ENCODE peak calls at places on chromosomes 6 and 20, in four cellular contexts. G is A549, F is choroid plexus epithelial cell, V is RWPE1. I is an unnamed sample.

GRCh38 chr6:132400641-132401119 is 595 bp downstream of the MOXD1 start:
- DNase-seq in G (no peak), F (no peak), V (no peak), I (peak)

GRCh38 chr6:151869787-151870186 is 62.3 kb downstream of the ESR1 start:
- DNase-seq in G (no peak), F (peak), V (no peak), I (no peak)

GRCh38 chr6:134506162-134506561 is 188.2 kb upstream of the SGK1 start:
- DNase-seq in G (no peak), F (no peak), V (no peak), I (no peak)

GRCh38 chr6:133408543-133408942 is 167.4 kb downstream of the EYA4 start:
- DNase-seq in G (no peak), F (no peak), V (no peak), I (no peak)

GRCh38 chr6:146905313-146905712 is 298.9 kb upstream of the STXBP5 start:
- DNase-seq in G (no peak), F (peak), V (peak), I (no peak)

GRCh38 chr6:3351105-3351676 is 92.4 kb downstream of the PSMG4 start:
- DNase-seq in G (no peak), F (no peak), V (no peak), I (no peak)

GRCh38 chr6:149440735-149441662 is 40.9 kb downstream of the SUMO4 start:
- DNase-seq in G (no peak), F (no peak), V (no peak), I (no peak)

GRCh38 chr6:168794515-168794914 is 353.5 kb downstream of the SMOC2 start:
- DNase-seq in G (no peak), F (no peak), V (no peak), I (no peak)

GRCh38 chr6:2939315-2940009 is 31.9 kb downstream of the SERPINB6 start:
- DNase-seq in G (no peak), F (no peak), V (no peak), I (peak)

GRCh38 chr6:83381949-83382348 is 48.9 kb downstream of the ME1 start:
- DNase-seq in G (no peak), F (no peak), V (no peak), I (no peak)

GRCh38 chr6:155524249-155524651 is 68.6 kb upstream of the NOX3 start:
- DNase-seq in G (no peak), F (peak), V (peak), I (no peak)

GRCh38 chr6:80022803-80023202 is 18.4 kb downstream of the TTK start:
- DNase-seq in G (no peak), F (peak), V (no peak), I (no peak)

GRCh38 chr20:2302369-2302768 is 6.6 kb downstream of the TGM3 start:
- DNase-seq in G (no peak), F (no peak), V (no peak), I (no peak)

GRCh38 chr6:157068691-157069228 is 254.6 kb downstream of the TMEM242 start:
- DNase-seq in G (no peak), F (peak), V (peak), I (no peak)

GRCh38 chr20:46802696-46803445 is 91.8 kb upstream of the EYA2 start:
- DNase-seq in G (no peak), F (no peak), V (no peak), I (no peak)

GRCh38 chr20:54172856-54173652 is 732 bp downstream of the CYP24A1 start:
- DNase-seq in G (no peak), F (no peak), V (no peak), I (no peak)

GRCh38 chr6:26305097-26305841 is 59.7 kb upstream of the BTN3A2 start:
- DNase-seq in G (no peak), F (peak), V (no peak), I (no peak)

GRCh38 chr6:131250121-131250520 is 114.9 kb downstream of the AKAP7 start:
- DNase-seq in G (no peak), F (peak), V (no peak), I (no peak)

GRCh38 chr6:20319520-20320357 is 81.9 kb upstream of the E2F3 start:
- DNase-seq in G (no peak), F (no peak), V (no peak), I (no peak)

GRCh38 chr20:45097485-45098095 is 3.3 kb downstream of the KCNS1 start:
- DNase-seq in G (no peak), F (peak), V (peak), I (no peak)

GRCh38 chr6:142867355-142867801 is 77.6 kb downstream of the HIVEP2 start:
- DNase-seq in G (no peak), F (peak), V (no peak), I (no peak)

GRCh38 chr6:8530775-8531435 is 95.6 kb upstream of the SLC35B3 start:
- DNase-seq in G (no peak), F (peak), V (no peak), I (no peak)

GRCh38 chr6:158818580-158819212 is 472 bp downstream of the EZR start:
- DNase-seq in G (peak), F (peak), V (peak), I (peak)

GRCh38 chr6:118651282-118652050 is at the start of gene CEP85L:
- DNase-seq in G (peak), F (peak), V (peak), I (peak)

GRCh38 chr6:3186974-3187382 is 29.6 kb upstream of the TUBB2A start:
- DNase-seq in G (no peak), F (no peak), V (no peak), I (no peak)

GRCh38 chr6:13484138-13484708 is 3.2 kb downstream of the GFOD1 start:
- DNase-seq in G (no peak), F (no peak), V (no peak), I (no peak)

GRCh38 chr6:150741633-150742200 is 123.8 kb upstream of the MTHFD1L start:
- DNase-seq in G (no peak), F (peak), V (no peak), I (no peak)

GRCh38 chr6:21159465-21159864 is 434.1 kb upstream of the SOX4 start:
- DNase-seq in G (no peak), F (no peak), V (no peak), I (no peak)

GRCh38 chr6:73234732-73235131 is 9.4 kb upstream of the KHDC1L start:
- DNase-seq in G (peak), F (peak), V (peak), I (no peak)

GRCh38 chr6:35428421-35429149 is 23.6 kb upstream of the FANCE start:
- DNase-seq in G (no peak), F (peak), V (no peak), I (no peak)

GRCh38 chr20:4697189-4697873 is 24.4 kb upstream of the PRND start:
- DNase-seq in G (no peak), F (no peak), V (no peak), I (no peak)

GRCh38 chr20:51067792-51068191 is 44.9 kb upstream of the KCNG1 start:
- DNase-seq in G (no peak), F (peak), V (no peak), I (no peak)

GRCh38 chr6:4402477-4402976 is 267.2 kb upstream of the ECI2 start:
- DNase-seq in G (peak), F (peak), V (peak), I (no peak)

GRCh38 chr6:32664827-32665362 is 1.6 kb downstream of the HLA-DQB1 start:
- DNase-seq in G (no peak), F (peak), V (no peak), I (no peak)

GRCh38 chr20:58271596-58272460 is 37.7 kb upstream of the RAB22A start:
- DNase-seq in G (no peak), F (peak), V (no peak), I (no peak)

GRCh38 chr6:154257074-154257473 is 99.5 kb downstream of the IPCEF1 start:
- DNase-seq in G (no peak), F (no peak), V (no peak), I (no peak)

GRCh38 chr6:16129623-16130243 is 847 bp downstream of the MYLIP start:
- DNase-seq in G (peak), F (peak), V (peak), I (no peak)

GRCh38 chr6:79589701-79590100 is 41.4 kb upstream of the SH3BGRL2 start:
- DNase-seq in G (no peak), F (no peak), V (no peak), I (no peak)

DNA sequence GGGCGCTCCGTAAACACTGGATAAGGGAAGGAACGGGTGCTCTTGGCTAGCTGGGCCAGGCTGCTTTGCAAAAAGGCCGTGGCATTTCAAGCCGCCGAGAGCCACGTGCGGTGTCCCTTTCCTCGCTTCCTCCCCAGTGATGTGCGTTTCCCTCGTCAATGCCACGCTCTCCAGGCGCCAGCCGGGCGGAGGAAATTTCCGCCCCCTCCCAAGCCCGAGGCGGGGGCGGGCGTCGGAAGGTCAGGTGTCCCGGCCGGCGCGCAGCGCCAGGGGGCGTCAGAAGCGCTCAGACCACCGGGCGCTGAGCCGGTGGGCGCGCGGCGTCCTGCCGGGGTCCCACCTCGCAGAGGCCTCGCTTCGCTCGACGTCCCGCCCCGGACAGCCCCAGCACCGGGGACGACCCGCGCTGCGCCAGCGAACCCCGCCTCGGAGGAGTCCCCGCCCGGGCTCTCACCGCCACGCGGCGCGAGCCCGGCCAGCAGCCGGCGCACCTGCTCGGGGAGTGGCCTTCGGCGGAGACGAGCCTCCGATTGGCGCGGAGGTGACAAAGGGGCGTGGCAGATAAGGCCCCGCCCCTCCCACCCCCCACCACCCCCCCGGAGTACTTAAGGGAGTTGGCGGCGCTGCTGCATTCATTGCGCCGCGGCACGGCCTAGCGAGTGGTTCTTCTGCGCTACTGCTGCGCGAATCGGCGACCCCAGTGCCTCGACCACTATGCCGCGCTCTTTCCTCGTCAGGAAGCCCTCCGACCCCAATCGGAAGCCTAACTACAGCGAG is at the start of gene SNAI1:
- DNase-seq in G (peak), F (peak), V (peak), I (peak)
- TF ChIP-seq CTCF in G (peak), F (peak), V (peak), I (peak)

GRCh38 chr20:32577023-32577422 is 8.1 kb downstream of the NOL4L start:
- DNase-seq in G (no peak), F (no peak), V (no peak), I (no peak)
- TF ChIP-seq CTCF in G (no peak), F (peak), V (no peak), I (peak)

GRCh38 chr20:22509090-22509938 is 75.1 kb downstream of the FOXA2 start:
- DNase-seq in G (no peak), F (no peak), V (no peak), I (no peak)
- TF ChIP-seq CTCF in G (no peak), F (no peak), V (no peak), I (no peak)

GRCh38 chr6:25239059-25239458 is 40.1 kb upstream of the CARMIL1 start:
- DNase-seq in G (no peak), F (no peak), V (no peak), I (no peak)

GRCh38 chr6:25237579-25237978 is 41.6 kb upstream of the CARMIL1 start:
- DNase-seq in G (no peak), F (no peak), V (no peak), I (no peak)

GRCh38 chr6:25239498-25239897 is 39.7 kb upstream of the CARMIL1 start:
- DNase-seq in G (no peak), F (no peak), V (no peak), I (no peak)

GRCh38 chr6:25244865-25245264 is 34.3 kb upstream of the CARMIL1 start:
- DNase-seq in G (no peak), F (no peak), V (no peak), I (no peak)

GRCh38 chr6:25242567-25242966 is 36.6 kb upstream of the CARMIL1 start:
- DNase-seq in G (no peak), F (no peak), V (no peak), I (no peak)
- TF ChIP-seq CTCF in G (no peak), F (no peak), V (no peak), I (no peak)

GRCh38 chr20:39825524-39825923 is 863.4 kb downstream of the DHX35 start:
- DNase-seq in G (no peak), F (no peak), V (peak), I (no peak)

GRCh38 chr20:39829713-39830112 is 859.3 kb downstream of the MAFB start:
- DNase-seq in G (no peak), F (no peak), V (no peak), I (no peak)

GRCh38 chr20:39825950-39826349 is 863.1 kb downstream of the MAFB start:
- DNase-seq in G (no peak), F (peak), V (no peak), I (no peak)

GRCh38 chr20:39830903-39831302 is 858.1 kb downstream of the MAFB start:
- DNase-seq in G (no peak), F (no peak), V (no peak), I (no peak)

GRCh38 chr20:39829255-39829654 is 859.8 kb downstream of the MAFB start:
- DNase-seq in G (no peak), F (peak), V (no peak), I (no peak)
- TF ChIP-seq CTCF in G (no peak), F (peak), V (no peak), I (peak)

DNA sequence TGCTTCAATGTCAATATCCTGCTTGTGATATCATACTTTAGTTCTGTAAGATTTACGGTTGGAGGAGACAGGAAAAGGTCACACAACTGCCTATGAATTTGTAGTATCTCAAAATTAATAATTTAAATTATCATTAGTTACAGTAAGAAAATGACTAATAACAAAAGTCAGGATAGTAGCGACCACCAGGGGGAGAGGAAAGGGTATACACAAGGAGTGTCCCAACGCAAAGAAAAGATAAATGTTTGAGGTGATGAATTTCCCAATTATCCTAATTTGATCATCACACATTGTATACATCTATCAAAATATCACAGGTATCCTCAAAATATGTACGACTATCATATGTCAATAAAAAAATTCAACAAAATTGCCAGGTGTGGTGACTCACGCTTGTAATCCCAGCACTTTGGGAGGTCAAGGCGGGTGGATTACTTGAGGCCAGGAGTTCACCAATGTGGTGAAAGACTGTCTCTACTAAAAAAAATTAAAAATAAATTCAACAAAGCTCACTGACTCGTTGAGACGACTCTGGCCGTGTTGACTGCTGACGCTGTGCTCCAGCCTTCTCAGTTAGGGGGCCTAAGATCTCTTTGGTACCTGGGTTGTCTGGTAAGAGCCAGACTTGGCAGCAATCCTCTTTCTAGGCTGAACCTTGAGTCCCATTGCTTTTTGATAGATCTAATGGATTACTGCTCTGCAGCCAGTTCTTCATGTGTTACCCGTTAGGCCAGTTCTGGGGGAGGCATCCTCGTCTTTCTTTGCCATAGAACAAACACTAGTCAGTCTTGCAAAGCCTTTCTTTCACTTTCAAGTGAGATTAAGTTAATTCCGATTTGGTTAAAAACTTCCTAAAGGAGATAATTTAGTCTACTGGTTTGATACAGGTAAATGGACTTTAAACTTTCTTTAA is 9.0 kb upstream of the OVOL2 start:
- DNase-seq in G (no peak), F (peak), V (no peak), I (no peak)
- TF ChIP-seq CTCF in G (no peak), F (peak), V (no peak), I (peak)

GRCh38 chr20:62973033-62973745 is 20.7 kb downstream of the SLC17A9 start:
- DNase-seq in G (no peak), F (no peak), V (no peak), I (no peak)

GRCh38 chr20:62977613-62978558 is 25.4 kb downstream of the SLC17A9 start:
- DNase-seq in G (peak), F (no peak), V (peak), I (no peak)

GRCh38 chr20:62978559-62978938 is 26.0 kb downstream of the SLC17A9 start:
- DNase-seq in G (no peak), F (no peak), V (no peak), I (no peak)

GRCh38 chr20:62975251-62975770 is 22.8 kb downstream of the SLC17A9 start:
- DNase-seq in G (no peak), F (no peak), V (no peak), I (no peak)

DNA sequence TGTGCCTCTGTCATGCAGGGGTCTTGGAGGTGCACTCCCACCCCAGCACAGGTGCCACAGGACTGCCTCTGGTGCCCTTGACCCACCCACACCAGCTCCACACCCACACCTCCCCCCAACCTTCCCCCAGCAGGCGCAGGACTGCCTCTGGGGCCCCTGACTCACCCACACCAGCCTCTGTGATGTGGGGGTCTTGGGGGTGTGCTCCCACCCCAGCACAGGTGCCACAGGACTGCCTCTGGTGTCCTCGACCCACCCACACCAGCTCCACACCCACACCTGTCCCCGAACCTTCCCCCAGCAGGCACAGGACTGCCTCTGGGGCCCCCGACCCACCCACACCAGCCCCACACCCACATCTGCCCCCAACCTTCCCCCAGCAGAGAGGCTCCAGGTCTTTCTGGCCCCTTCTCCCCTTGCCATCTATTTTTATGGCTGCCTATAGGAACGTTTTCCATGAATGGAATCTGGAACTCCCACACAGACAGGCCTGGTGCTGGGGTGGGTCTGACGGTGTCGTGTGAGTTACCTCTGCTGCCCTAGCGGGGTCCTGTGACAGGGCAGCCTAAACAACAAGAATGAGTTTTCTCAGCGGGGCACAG is 23.4 kb downstream of the SLC17A9 start:
- DNase-seq in G (no peak), F (no peak), V (no peak), I (no peak)
- TF ChIP-seq CTCF in G (no peak), F (no peak), V (no peak), I (no peak)

DNA sequence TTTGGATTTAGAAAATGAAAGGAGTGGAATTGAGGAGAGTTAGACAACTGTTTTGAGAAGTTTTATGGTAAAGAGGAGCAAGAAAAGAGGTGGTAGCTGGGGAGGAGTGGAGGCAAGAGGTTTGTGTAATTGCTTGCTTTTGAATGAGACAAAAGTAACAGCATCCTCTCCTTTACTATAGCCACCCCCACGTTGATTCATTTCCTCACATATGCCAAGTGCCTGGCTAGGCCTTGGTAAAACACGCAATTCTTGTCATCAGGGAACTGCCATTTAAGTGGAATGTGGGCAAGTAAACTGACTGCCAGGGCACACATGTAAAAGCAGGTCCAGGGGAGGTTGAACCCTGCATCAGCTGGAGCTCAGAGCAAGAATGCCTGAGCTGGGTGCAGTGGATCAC is 4.1 kb downstream of the MTRES1 start:
- DNase-seq in G (no peak), F (no peak), V (no peak), I (no peak)
- TF ChIP-seq CTCF in G (no peak), F (no peak), V (no peak), I (no peak)

GRCh38 chr6:55293116-55293515 is 34.2 kb upstream of the GFRAL start:
- DNase-seq in G (no peak), F (peak), V (peak), I (no peak)
- TF ChIP-seq CTCF in G (peak), F (peak), V (peak), I (peak)

I was measured in type B pancreatic cell.